ENCODE peak calls at places on chromosomes 4 and X, in nine cellular contexts. U is CD8-positive, alpha-beta T cell; Z is astrocyte; B is uterus; N is mammary epithelial cell; I is adrenal gland; O is dorsolateral prefrontal cortex; T is ovary; F is left lung. J is an unnamed sample.
A peak's percentile ranks its signal among the peaks of the same experiment; 100 is the strongest.

GRCh38 chr4:79862842-79863241 is 210.2 kb downstream of the ANTXR2 start:
- DNase-seq in T (no peak), I (no peak), F (no peak), O (no peak), Z (no peak), U (no peak), B (no peak), N (no peak), J (no peak)

GRCh38 chr4:151304755-151305154 is 20.6 kb downstream of the SH3D19 start:
- DNase-seq in N (peak; percentile 61), O (no peak), Z (no peak), I (no peak), F (no peak), U (no peak), T (no peak), B (no peak), J (no peak)

GRCh38 chr4:182255421-182256190 is 12.4 kb downstream of the TENM3 start:
- DNase-seq in U (no peak), B (no peak), F (no peak), N (no peak), O (no peak), Z (no peak), T (no peak), I (no peak), J (no peak)

GRCh38 chr4:22635692-22636091 is 57.0 kb upstream of the GBA3 start:
- DNase-seq in T (no peak), F (no peak), I (no peak), U (no peak), O (no peak), Z (no peak), B (no peak), N (no peak), J (no peak)

GRCh38 chr4:107247738-107248137 is 211.6 kb upstream of the DKK2 start:
- DNase-seq in N (no peak), Z (peak; percentile 14), B (peak; percentile 62), T (no peak), O (no peak), U (no peak), I (peak; percentile 76), F (no peak), J (no peak)

GRCh38 chrX:150211988-150212387 is 151.1 kb upstream of the MAMLD1 start:
- DNase-seq in B (no peak), Z (peak; percentile 64), I (no peak), F (no peak), N (peak; percentile 14), O (no peak), U (no peak), T (no peak), J (no peak)

GRCh38 chr4:58809366-58809765 is 1699.2 kb upstream of the IGFBP7 start:
- DNase-seq in Z (no peak), T (no peak), U (no peak), I (no peak), F (no peak), O (no peak), N (no peak), B (no peak), J (no peak)

GRCh38 chr4:24799544-24800272 is 4.3 kb downstream of the SOD3 start:
- DNase-seq in U (no peak), F (no peak), N (no peak), Z (no peak), I (no peak), T (peak; percentile 35), O (no peak), B (no peak), J (peak; percentile 28)

GRCh38 chrX:110050885-110051284 is 48.0 kb downstream of the TMEM164 start:
- DNase-seq in T (no peak), O (no peak), U (no peak), F (no peak), N (no peak), Z (no peak), B (no peak), I (no peak), J (no peak)

GRCh38 chr4:76526585-76526990 is 91.6 kb downstream of the SHROOM3 start:
- DNase-seq in B (no peak), T (no peak), I (no peak), N (peak; percentile 76), F (no peak), O (no peak), Z (peak; percentile 79), U (no peak), J (no peak)

GRCh38 chr4:158050942-158051341 is 121.9 kb downstream of the GASK1B start:
- DNase-seq in F (no peak), B (no peak), I (no peak), O (no peak), Z (no peak), T (no peak), U (no peak), N (no peak), J (no peak)

GRCh38 chr4:88352062-88352461 is 26.6 kb upstream of the HERC6 start:
- DNase-seq in I (no peak), F (no peak), O (no peak), B (no peak), N (peak; percentile 48), Z (peak; percentile 63), U (no peak), T (no peak), J (no peak)

DNA sequence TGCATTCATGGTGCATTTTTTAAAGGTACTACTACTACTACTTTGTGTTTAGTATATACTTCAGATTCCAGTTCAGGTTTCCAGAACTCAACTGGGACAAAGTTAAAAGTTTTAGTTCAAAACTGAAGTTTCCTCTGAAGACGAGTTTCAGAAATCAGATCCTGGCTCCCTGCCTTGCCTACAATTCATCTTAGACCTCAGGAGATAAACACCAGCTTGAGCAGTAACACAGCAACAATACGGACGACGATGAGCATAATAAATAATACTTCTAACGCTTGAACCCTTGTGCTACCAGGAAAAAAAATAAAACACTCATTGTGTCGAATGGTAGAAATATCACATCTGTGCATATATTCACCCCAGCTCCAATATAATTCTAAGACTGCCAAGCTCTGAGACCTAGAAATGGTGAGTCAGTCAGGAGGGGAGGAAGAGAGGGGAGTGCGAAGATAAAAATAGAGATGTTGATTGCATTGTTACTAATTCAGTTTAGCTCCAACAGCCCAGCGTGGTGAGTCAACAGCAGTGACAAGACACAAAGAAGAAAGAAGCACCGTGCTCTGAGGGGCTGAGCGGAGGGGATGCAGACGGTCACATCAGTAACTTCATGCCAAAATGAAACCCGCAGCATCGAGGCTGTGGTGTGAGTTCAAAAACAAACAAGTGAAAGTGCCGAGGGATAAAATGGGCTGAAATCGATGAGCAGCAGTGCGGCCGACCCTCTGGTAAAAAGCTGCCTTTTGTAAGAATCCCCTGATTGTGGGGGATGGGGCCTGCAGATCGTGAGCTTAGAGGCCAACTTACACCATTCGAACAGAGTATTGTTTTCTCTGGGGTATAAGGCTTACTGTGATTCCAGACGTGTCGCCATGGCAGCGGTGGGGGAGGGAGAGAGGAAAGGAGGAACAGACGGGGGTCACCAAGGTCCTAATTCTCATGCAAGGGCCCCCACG is 150.3 kb downstream of the MGST2 start:
- DNase-seq in B (peak; percentile 86), Z (peak; percentile 86), O (peak; percentile 51), N (no peak), U (no peak), F (peak; percentile 43), T (peak; percentile 64), I (peak; percentile 79), J (peak; percentile 38)
- TF ChIP-seq CTCF in B (no peak), Z (no peak), O (no peak), N (no peak), U (no peak), F (no peak), T (no peak), I (no peak), J (no peak)

GRCh38 chrX:153667281-153667831 is 6.3 kb downstream of the PNCK start:
- DNase-seq in T (no peak), O (no peak), B (no peak), N (no peak), F (no peak), U (no peak), Z (no peak), I (no peak), J (no peak)

GRCh38 chrX:153668423-153669173 is 5.0 kb downstream of the PNCK start:
- DNase-seq in U (no peak), I (no peak), O (no peak), N (no peak), Z (no peak), F (no peak), B (no peak), T (no peak), J (no peak)

GRCh38 chrX:153669174-153669890 is 4.3 kb downstream of the PNCK start:
- DNase-seq in I (no peak), F (peak; percentile 34), Z (no peak), B (no peak), N (no peak), O (no peak), T (peak; percentile 44), U (no peak), J (no peak)

GRCh38 chrX:153665726-153666306 is 7.8 kb downstream of the PNCK start:
- DNase-seq in N (no peak), Z (no peak), O (no peak), I (no peak), U (no peak), B (no peak), F (no peak), T (no peak), J (no peak)

DNA sequence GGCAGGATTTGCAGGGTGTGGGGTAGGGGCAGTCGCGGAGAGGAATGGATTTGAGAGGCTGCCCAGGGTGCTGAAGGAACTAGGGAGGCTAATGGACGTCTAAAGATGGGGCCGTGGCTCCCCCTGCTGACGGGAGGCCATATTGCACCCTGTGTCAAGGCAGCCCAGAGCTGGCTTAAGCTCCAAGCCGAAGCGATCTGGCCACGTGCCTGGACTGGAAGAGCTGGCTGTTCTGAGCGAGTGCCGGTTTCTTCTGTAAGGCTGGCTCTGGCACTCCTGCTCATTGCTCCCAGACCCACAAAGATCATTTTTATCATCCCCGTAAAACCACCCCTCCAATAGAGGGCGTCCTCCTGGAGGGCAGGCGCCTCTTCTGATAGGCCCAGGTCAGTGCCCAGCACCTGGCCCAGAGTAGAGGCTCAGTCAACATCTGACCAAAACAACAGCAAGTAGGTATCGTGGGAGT is 5.6 kb downstream of the PNCK start:
- DNase-seq in O (peak; percentile 91), N (peak; percentile 60), U (peak; percentile 69), B (peak; percentile 77), T (peak; percentile 92), F (peak; percentile 77), I (peak; percentile 88), Z (peak; percentile 24), J (peak; percentile 85)
- H3K27ac ChIP-seq in O (no peak overlapping the region), N (no peak overlapping the region), U (no peak overlapping the region), B (no peak overlapping the region), T (no peak overlapping the region), F (no peak overlapping the region), I (no peak overlapping the region), Z (no peak overlapping the region), J (no peak overlapping the region)

GRCh38 chrX:137387646-137388045 is 178.3 kb upstream of the ZIC3 start:
- DNase-seq in O (no peak), T (no peak), Z (no peak), B (no peak), F (no peak), I (no peak), U (no peak), N (no peak), J (no peak)
- TF ChIP-seq CTCF in O (no peak), T (no peak), Z (no peak), B (no peak), F (no peak), I (no peak), U (no peak), N (no peak), J (no peak)

DNA sequence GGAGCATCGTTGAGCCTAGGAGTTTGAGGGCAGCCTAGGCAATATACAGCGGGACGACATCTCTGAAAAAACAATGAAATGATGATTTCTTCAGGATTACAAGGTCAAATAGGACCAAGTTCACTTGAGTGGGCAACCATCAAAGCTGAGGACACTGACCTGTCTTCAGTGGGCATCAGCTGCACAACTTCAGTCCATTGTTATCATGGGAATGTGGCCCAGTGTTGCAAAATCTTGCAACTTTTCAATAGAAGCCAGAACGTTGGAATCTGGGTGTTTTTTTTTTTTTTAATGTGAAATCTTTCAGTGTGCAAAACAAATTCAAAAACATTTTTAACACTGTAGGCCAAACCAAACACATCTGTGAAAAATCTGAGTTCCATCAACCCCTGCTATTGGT is 155.4 kb upstream of the PLAC1 start:
- DNase-seq in F (no peak), O (no peak), N (no peak), B (no peak), I (no peak), Z (no peak), T (no peak), U (no peak), J (no peak)
- H3K27ac ChIP-seq in F (no peak overlapping the region), O (no peak overlapping the region), N (no peak overlapping the region), B (no peak overlapping the region), I (no peak overlapping the region), Z (no peak overlapping the region), T (peak overlapping the region; percentile 57), U (no peak overlapping the region), J (no peak overlapping the region)